ENCODE peak calls at places on chromosomes 12 and 14, in six cellular contexts. One of them, this sample, is unnamed.
A peak's percentile ranks its signal among the peaks of the same experiment; 100 is the strongest.

GRCh38 chr14:102789349-102789748 is 12.1 kb downstream of the TRAF3 start:
- DNase-seq in WTC11: no peak
- DNase-seq in transverse colon: no peak
- DNase-seq in left colon: no peak
- DNase-seq in neural progenitor cell: no peak
- DNase-seq in small intestine: no peak
- DNase-seq in this sample: no peak

GRCh38 chr12:77924703-77925102 is 94.0 kb downstream of the NAV3 start:
- DNase-seq in small intestine: no peak
- DNase-seq in left colon: no peak
- DNase-seq in neural progenitor cell: no peak
- DNase-seq in transverse colon: no peak
- DNase-seq in WTC11: no peak
- DNase-seq in this sample: no peak

GRCh38 chr12:68617160-68617926 is 6.6 kb downstream of the RAP1B start:
- DNase-seq in left colon: no peak
- DNase-seq in small intestine: no peak
- DNase-seq in neural progenitor cell: no peak
- DNase-seq in WTC11: no peak
- DNase-seq in transverse colon: no peak
- DNase-seq in this sample: no peak

GRCh38 chr14:32596390-32596789 is 267.3 kb downstream of the AKAP6 start:
- DNase-seq in small intestine: no peak
- DNase-seq in WTC11: no peak
- DNase-seq in neural progenitor cell: no peak
- DNase-seq in transverse colon: no peak
- DNase-seq in left colon: no peak
- DNase-seq in this sample: no peak

GRCh38 chr14:47675489-47676300 is at the start of gene MDGA2:
- DNase-seq in WTC11: peak; percentile 59
- DNase-seq in small intestine: no peak
- DNase-seq in transverse colon: no peak
- DNase-seq in left colon: no peak
- DNase-seq in neural progenitor cell: peak; percentile 85
- DNase-seq in this sample: no peak

GRCh38 chr12:122825773-122826724 is 9.2 kb upstream of the HIP1R start:
- DNase-seq in left colon: peak; percentile 41
- DNase-seq in transverse colon: no peak
- DNase-seq in small intestine: peak; percentile 64
- DNase-seq in WTC11: no peak
- DNase-seq in neural progenitor cell: peak; percentile 39
- DNase-seq in this sample: peak; percentile 44

GRCh38 chr12:3267690-3268089 is 190.5 kb downstream of the TSPAN9 start:
- DNase-seq in left colon: no peak
- DNase-seq in transverse colon: no peak
- DNase-seq in WTC11: no peak
- DNase-seq in neural progenitor cell: no peak
- DNase-seq in small intestine: no peak
- DNase-seq in this sample: no peak

GRCh38 chr12:108804361-108804949 is 52.9 kb downstream of the SSH1 start:
- DNase-seq in transverse colon: peak; percentile 49
- DNase-seq in neural progenitor cell: peak; percentile 46
- DNase-seq in small intestine: no peak
- DNase-seq in WTC11: no peak
- DNase-seq in left colon: no peak
- DNase-seq in this sample: no peak

GRCh38 chr12:64583395-64584172 is 26.7 kb upstream of the RASSF3 start:
- DNase-seq in small intestine: no peak
- DNase-seq in neural progenitor cell: no peak
- DNase-seq in transverse colon: no peak
- DNase-seq in WTC11: no peak
- DNase-seq in left colon: no peak
- DNase-seq in this sample: no peak

GRCh38 chr14:63875311-63875710 is 22.5 kb downstream of the SYNE2 start:
- DNase-seq in neural progenitor cell: no peak
- DNase-seq in small intestine: no peak
- DNase-seq in left colon: peak; percentile 37
- DNase-seq in WTC11: no peak
- DNase-seq in transverse colon: no peak
- DNase-seq in this sample: no peak

GRCh38 chr12:9064815-9065606 is 50.7 kb downstream of the A2M start:
- DNase-seq in transverse colon: peak; percentile 87
- DNase-seq in WTC11: peak; percentile 85
- DNase-seq in neural progenitor cell: peak; percentile 77
- DNase-seq in small intestine: peak; percentile 89
- DNase-seq in left colon: peak; percentile 90
- DNase-seq in this sample: peak; percentile 94

GRCh38 chr12:94740601-94741362 is 90.4 kb upstream of the TMCC3 start:
- DNase-seq in neural progenitor cell: peak; percentile 78
- DNase-seq in WTC11: peak; percentile 39
- DNase-seq in left colon: no peak
- DNase-seq in small intestine: no peak
- DNase-seq in transverse colon: no peak
- DNase-seq in this sample: no peak

GRCh38 chr14:104114421-104115130 is 23.8 kb upstream of the KIF26A start:
- DNase-seq in small intestine: no peak
- DNase-seq in neural progenitor cell: no peak
- DNase-seq in transverse colon: no peak
- DNase-seq in left colon: peak; percentile 6
- DNase-seq in WTC11: no peak
- DNase-seq in this sample: no peak

GRCh38 chr14:102708494-102708893 is 68.8 kb upstream of the TRAF3 start:
- DNase-seq in small intestine: no peak
- DNase-seq in transverse colon: no peak
- DNase-seq in neural progenitor cell: no peak
- DNase-seq in WTC11: no peak
- DNase-seq in left colon: no peak
- DNase-seq in this sample: no peak

GRCh38 chr12:131452444-131452860 is 258.4 kb upstream of the SFSWAP start:
- DNase-seq in transverse colon: no peak
- DNase-seq in left colon: no peak
- DNase-seq in WTC11: peak; percentile 65
- DNase-seq in neural progenitor cell: peak; percentile 54
- DNase-seq in small intestine: peak; percentile 44
- DNase-seq in this sample: peak; percentile 14

GRCh38 chr12:103966736-103967135 is 1.1 kb downstream of the TDG start:
- DNase-seq in small intestine: no peak
- DNase-seq in transverse colon: no peak
- DNase-seq in left colon: no peak
- DNase-seq in WTC11: no peak
- DNase-seq in neural progenitor cell: peak; percentile 10
- DNase-seq in this sample: no peak

GRCh38 chr12:108173160-108173559 is 44.1 kb downstream of the WSCD2 start:
- DNase-seq in WTC11: peak; percentile 21
- DNase-seq in neural progenitor cell: peak; percentile 41
- DNase-seq in left colon: no peak
- DNase-seq in transverse colon: no peak
- DNase-seq in small intestine: no peak
- DNase-seq in this sample: no peak

GRCh38 chr14:102264355-102264754 is 40.6 kb downstream of the MOK start:
- DNase-seq in WTC11: no peak
- DNase-seq in neural progenitor cell: no peak
- DNase-seq in small intestine: no peak
- DNase-seq in transverse colon: no peak
- DNase-seq in left colon: no peak
- DNase-seq in this sample: no peak

GRCh38 chr12:110733089-110733715 is 9.5 kb downstream of the PPP1CC start:
- DNase-seq in neural progenitor cell: no peak
- DNase-seq in left colon: no peak
- DNase-seq in WTC11: no peak
- DNase-seq in transverse colon: no peak
- DNase-seq in small intestine: no peak
- DNase-seq in this sample: no peak

GRCh38 chr14:89198544-89199329 is 218.3 kb downstream of the FOXN3 start:
- DNase-seq in small intestine: peak; percentile 93
- DNase-seq in left colon: no peak
- DNase-seq in neural progenitor cell: no peak
- DNase-seq in WTC11: no peak
- DNase-seq in transverse colon: no peak
- DNase-seq in this sample: no peak

GRCh38 chr12:64083285-64084210 is 138.5 kb downstream of the KICS2 start:
- DNase-seq in left colon: peak; percentile 83
- DNase-seq in transverse colon: peak; percentile 84
- DNase-seq in WTC11: no peak
- DNase-seq in neural progenitor cell: no peak
- DNase-seq in small intestine: peak; percentile 71
- DNase-seq in this sample: no peak

GRCh38 chr12:92619730-92620684 is 82.8 kb upstream of the PLEKHG7 start:
- DNase-seq in left colon: no peak
- DNase-seq in neural progenitor cell: no peak
- DNase-seq in small intestine: no peak
- DNase-seq in WTC11: no peak
- DNase-seq in transverse colon: no peak
- DNase-seq in this sample: no peak

GRCh38 chr14:23056257-23056955 is 914 bp downstream of the CDH24 start:
- DNase-seq in WTC11: peak; percentile 81
- DNase-seq in left colon: peak; percentile 80
- DNase-seq in neural progenitor cell: peak; percentile 87
- DNase-seq in small intestine: peak; percentile 73
- DNase-seq in transverse colon: peak; percentile 80
- DNase-seq in this sample: peak; percentile 78

GRCh38 chr12:126772171-126772864 is 1494.7 kb upstream of the TMEM132C start:
- DNase-seq in left colon: peak; percentile 11
- DNase-seq in transverse colon: peak; percentile 15
- DNase-seq in small intestine: peak; percentile 31
- DNase-seq in neural progenitor cell: no peak
- DNase-seq in WTC11: no peak
- DNase-seq in this sample: peak; percentile 87

GRCh38 chr14:69101331-69101826 is 51.5 kb downstream of the DCAF5 start:
- DNase-seq in neural progenitor cell: peak; percentile 44
- DNase-seq in WTC11: no peak
- DNase-seq in left colon: no peak
- DNase-seq in small intestine: peak; percentile 88
- DNase-seq in transverse colon: no peak
- DNase-seq in this sample: peak; percentile 34

GRCh38 chr12:120126635-120127005 is 10.1 kb upstream of the RAB35 start:
- DNase-seq in left colon: no peak
- DNase-seq in transverse colon: peak; percentile 28
- DNase-seq in small intestine: no peak
- DNase-seq in neural progenitor cell: no peak
- DNase-seq in WTC11: no peak
- DNase-seq in this sample: no peak

GRCh38 chr12:104998423-104999346 is 12.6 kb downstream of the NOPCHAP1 start:
- DNase-seq in WTC11: no peak
- DNase-seq in transverse colon: peak; percentile 77
- DNase-seq in neural progenitor cell: no peak
- DNase-seq in left colon: peak; percentile 70
- DNase-seq in small intestine: peak; percentile 49
- DNase-seq in this sample: no peak

GRCh38 chr12:121610239-121611149 is 15.8 kb upstream of the ORAI1 start:
- DNase-seq in transverse colon: peak; percentile 40
- DNase-seq in neural progenitor cell: peak; percentile 68
- DNase-seq in WTC11: no peak
- DNase-seq in small intestine: peak; percentile 76
- DNase-seq in left colon: no peak
- DNase-seq in this sample: no peak

GRCh38 chr14:75811862-75812505 is 150.9 kb downstream of the TTLL5 start:
- DNase-seq in transverse colon: no peak
- DNase-seq in WTC11: no peak
- DNase-seq in small intestine: peak; percentile 6
- DNase-seq in neural progenitor cell: no peak
- DNase-seq in left colon: peak; percentile 31
- DNase-seq in this sample: peak; percentile 18

GRCh38 chr14:73467377-73467776 is 9.0 kb upstream of the NUMB start:
- DNase-seq in WTC11: no peak
- DNase-seq in transverse colon: no peak
- DNase-seq in neural progenitor cell: no peak
- DNase-seq in left colon: no peak
- DNase-seq in small intestine: no peak
- DNase-seq in this sample: no peak

GRCh38 chr12:57235012-57235727 is 5.7 kb downstream of the SHMT2 start:
- DNase-seq in WTC11: peak; percentile 56
- DNase-seq in neural progenitor cell: peak; percentile 50
- DNase-seq in transverse colon: no peak
- DNase-seq in small intestine: no peak
- DNase-seq in left colon: no peak
- DNase-seq in this sample: no peak

GRCh38 chr12:117155278-117156060 is 34.8 kb downstream of the FBXO21 start:
- DNase-seq in WTC11: peak; percentile 100
- DNase-seq in neural progenitor cell: peak; percentile 92
- DNase-seq in transverse colon: peak; percentile 52
- DNase-seq in small intestine: peak; percentile 67
- DNase-seq in left colon: peak; percentile 68
- DNase-seq in this sample: peak; percentile 64

GRCh38 chr14:64520699-64521098 is 16.1 kb downstream of the ZBTB1 start:
- DNase-seq in left colon: no peak
- DNase-seq in small intestine: no peak
- DNase-seq in WTC11: no peak
- DNase-seq in neural progenitor cell: no peak
- DNase-seq in transverse colon: no peak
- DNase-seq in this sample: no peak

GRCh38 chr12:6044082-6044481 is 80.4 kb downstream of the VWF start:
- DNase-seq in WTC11: no peak
- DNase-seq in neural progenitor cell: no peak
- DNase-seq in small intestine: no peak
- DNase-seq in transverse colon: no peak
- DNase-seq in left colon: no peak
- DNase-seq in this sample: no peak

GRCh38 chr12:17928708-17929366 is 161.2 kb downstream of the RERGL start:
- DNase-seq in transverse colon: no peak
- DNase-seq in small intestine: no peak
- DNase-seq in left colon: no peak
- DNase-seq in neural progenitor cell: peak; percentile 2
- DNase-seq in WTC11: no peak
- DNase-seq in this sample: peak; percentile 63

GRCh38 chr14:73105050-73105449 is 31.3 kb upstream of the PSEN1 start:
- DNase-seq in WTC11: no peak
- DNase-seq in left colon: no peak
- DNase-seq in neural progenitor cell: no peak
- DNase-seq in small intestine: no peak
- DNase-seq in transverse colon: no peak
- DNase-seq in this sample: no peak

GRCh38 chr14:51738754-51739153 is 87.0 kb downstream of the FRMD6 start:
- DNase-seq in WTC11: peak; percentile 59
- DNase-seq in neural progenitor cell: peak; percentile 42
- DNase-seq in transverse colon: no peak
- DNase-seq in small intestine: no peak
- DNase-seq in left colon: no peak
- DNase-seq in this sample: peak; percentile 11

This sample was measured in SW480.